ENCODE peak calls at places on chromosome 7, in four cellular contexts. One of them, this sample, is unnamed.

GRCh38 chr7:113374924-113375323 is 256.6 kb upstream of the SMIM30 start:
- DNase-seq in PC-9: no peak
- DNase-seq in choroid plexus epithelial cell: no peak
- DNase-seq in fibroblast of lung: no peak
- DNase-seq in this sample: no peak

GRCh38 chr7:129144834-129145668 is 544 bp downstream of the TSPAN33 start:
- DNase-seq in PC-9: no peak
- DNase-seq in choroid plexus epithelial cell: no peak
- DNase-seq in fibroblast of lung: no peak
- DNase-seq in this sample: no peak

GRCh38 chr7:120858299-120858636 is 324 bp upstream of the TSPAN12 start:
- DNase-seq in PC-9: no peak
- DNase-seq in choroid plexus epithelial cell: peak; percentile 30
- DNase-seq in fibroblast of lung: no peak
- DNase-seq in this sample: no peak

GRCh38 chr7:94510582-94511456 is 1.2 kb downstream of the CASD1 start:
- DNase-seq in PC-9: peak; percentile 53
- DNase-seq in choroid plexus epithelial cell: peak; percentile 12
- DNase-seq in fibroblast of lung: peak; percentile 30
- DNase-seq in this sample: peak; percentile 44

GRCh38 chr7:101923276-101923985 is 106.0 kb downstream of the CUX1 start:
- DNase-seq in PC-9: no peak
- DNase-seq in choroid plexus epithelial cell: no peak
- DNase-seq in fibroblast of lung: no peak
- DNase-seq in this sample: no peak

GRCh38 chr7:44286618-44287487 is 38.5 kb downstream of the CAMK2B start:
- DNase-seq in PC-9: no peak
- DNase-seq in choroid plexus epithelial cell: no peak
- DNase-seq in fibroblast of lung: no peak
- DNase-seq in this sample: no peak

GRCh38 chr7:108454674-108455523 is 1.3 kb downstream of the NRCAM start:
- DNase-seq in PC-9: peak; percentile 39
- DNase-seq in choroid plexus epithelial cell: peak; percentile 31
- DNase-seq in fibroblast of lung: peak; percentile 44
- DNase-seq in this sample: peak; percentile 57

GRCh38 chr7:102129636-102130370 is 156.9 kb upstream of the SH2B2 start:
- DNase-seq in PC-9: no peak
- DNase-seq in choroid plexus epithelial cell: peak; percentile 78
- DNase-seq in fibroblast of lung: no peak
- DNase-seq in this sample: no peak

GRCh38 chr7:47480576-47481538 is 101.1 kb downstream of the TNS3 start:
- DNase-seq in PC-9: no peak
- DNase-seq in choroid plexus epithelial cell: no peak
- DNase-seq in fibroblast of lung: no peak
- DNase-seq in this sample: no peak

GRCh38 chr7:90560730-90561129 is 35.4 kb upstream of the CDK14 start:
- DNase-seq in PC-9: no peak
- DNase-seq in choroid plexus epithelial cell: peak; percentile 12
- DNase-seq in fibroblast of lung: peak; percentile 69
- DNase-seq in this sample: no peak

DNA sequence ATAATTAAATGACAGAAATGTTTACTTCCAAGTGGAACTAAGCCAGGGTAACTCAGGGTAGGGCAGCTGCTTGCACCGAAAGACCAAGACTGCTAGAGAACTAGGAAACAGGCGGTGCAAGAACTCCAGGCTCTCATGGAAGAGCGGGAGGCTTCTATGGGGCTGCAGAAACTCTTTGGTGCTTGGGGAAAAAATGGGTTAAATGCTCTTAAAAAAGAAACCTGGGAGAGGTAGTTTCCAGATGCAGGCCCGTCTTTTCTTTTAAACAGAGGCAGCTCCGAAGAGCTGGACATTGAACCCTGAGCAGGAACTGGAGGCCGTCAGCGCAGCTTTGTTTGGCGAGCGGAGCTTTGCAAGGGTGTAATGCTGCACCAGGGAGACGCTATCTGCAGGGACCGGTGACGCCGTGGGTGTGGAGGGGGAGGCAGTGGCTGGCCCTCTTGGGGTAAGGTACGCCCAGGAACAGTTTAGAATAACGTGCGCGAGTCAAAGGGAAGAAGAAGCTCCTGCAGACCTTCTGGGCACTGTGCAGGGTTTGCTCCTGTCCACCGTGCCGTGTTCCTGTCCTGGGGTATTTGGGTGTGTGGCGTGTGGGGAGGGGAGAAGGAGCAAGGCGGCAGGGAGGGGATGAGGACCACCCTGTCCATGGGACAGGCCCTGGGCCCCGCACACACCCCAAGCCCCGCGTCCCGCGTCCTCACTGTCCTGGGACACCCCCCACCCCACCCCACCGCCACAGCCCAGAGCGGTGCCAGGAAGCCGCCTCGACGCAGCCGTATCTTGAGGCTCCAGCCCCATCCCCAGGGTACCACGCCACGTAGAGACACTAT is 59.0 kb downstream of the EGFR start:
- DNase-seq in PC-9: no peak
- DNase-seq in choroid plexus epithelial cell: no peak
- DNase-seq in fibroblast of lung: peak; percentile 40
- DNase-seq in this sample: no peak
- H3K4me3 ChIP-seq in PC-9: no peak overlapping the region
- H3K4me3 ChIP-seq in choroid plexus epithelial cell: no peak overlapping the region
- H3K4me3 ChIP-seq in fibroblast of lung: no peak overlapping the region
- H3K4me3 ChIP-seq in this sample: no peak overlapping the region

DNA sequence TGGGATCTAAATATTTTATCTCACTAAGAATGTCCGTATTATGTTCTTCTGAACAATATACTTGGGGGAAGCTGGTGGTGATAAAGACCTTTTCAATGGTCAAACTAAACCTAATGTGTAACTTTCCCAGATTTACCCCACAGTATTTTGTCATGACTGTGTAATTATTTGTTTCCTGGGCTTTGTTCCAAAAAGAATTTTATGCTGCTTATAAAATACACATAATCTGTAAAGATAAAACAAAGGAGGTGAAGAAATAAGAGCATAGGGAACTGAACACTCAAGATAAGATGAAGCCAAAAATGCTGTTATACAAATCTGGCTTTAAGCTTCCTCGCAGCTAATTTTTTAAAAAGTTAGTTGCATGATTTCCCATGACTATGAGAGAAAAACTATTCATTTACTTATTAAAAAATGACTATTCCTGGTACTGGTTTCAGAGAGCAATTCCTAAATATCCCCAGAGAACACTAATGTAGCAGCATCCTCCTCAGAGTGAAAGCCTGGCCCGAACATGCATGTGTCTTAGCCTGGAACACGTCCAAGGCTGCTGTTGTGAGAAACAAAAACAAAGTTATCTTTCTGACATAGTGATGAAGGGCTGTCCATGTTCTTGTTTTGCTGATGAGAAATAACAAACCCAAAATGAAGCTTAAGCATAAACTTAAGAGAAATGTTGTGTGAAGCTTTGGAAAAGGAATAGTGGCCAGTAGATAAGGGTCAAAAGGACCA is 33.9 kb downstream of the MALSU1 start:
- DNase-seq in PC-9: no peak
- DNase-seq in choroid plexus epithelial cell: peak; percentile 86
- DNase-seq in fibroblast of lung: peak; percentile 70
- DNase-seq in this sample: peak; percentile 82
- H3K4me3 ChIP-seq in PC-9: no peak overlapping the region
- H3K4me3 ChIP-seq in choroid plexus epithelial cell: no peak overlapping the region
- H3K4me3 ChIP-seq in fibroblast of lung: no peak overlapping the region
- H3K4me3 ChIP-seq in this sample: no peak overlapping the region

DNA sequence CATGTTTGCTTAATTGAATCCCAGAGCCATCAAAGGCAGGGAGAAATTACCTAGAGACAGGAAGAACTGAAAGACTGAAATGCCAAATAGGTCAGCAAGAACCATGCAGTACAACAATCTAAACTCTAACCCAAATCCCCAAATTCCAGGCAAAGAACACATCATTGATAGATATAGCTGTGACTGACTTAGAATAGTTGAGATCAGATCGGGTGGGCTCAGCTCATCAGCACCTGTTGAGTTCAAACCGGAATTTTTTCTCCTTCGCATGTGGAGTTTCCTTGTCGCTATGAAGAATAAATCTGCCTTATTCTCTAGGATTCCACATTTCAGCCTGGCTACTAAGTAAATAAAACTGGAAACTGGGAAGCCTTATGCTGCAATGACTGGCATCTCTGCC is 1.4 kb downstream of the ANKMY2 start:
- DNase-seq in PC-9: no peak
- DNase-seq in choroid plexus epithelial cell: no peak
- DNase-seq in fibroblast of lung: no peak
- DNase-seq in this sample: no peak
- H3K4me3 ChIP-seq in PC-9: peak overlapping the region; percentile 77
- H3K4me3 ChIP-seq in choroid plexus epithelial cell: peak overlapping the region; percentile 80
- H3K4me3 ChIP-seq in fibroblast of lung: peak overlapping the region; percentile 82
- H3K4me3 ChIP-seq in this sample: peak overlapping the region; percentile 98

GRCh38 chr7:100641463-100641859 is at the start of gene TFR2:
- DNase-seq in PC-9: no peak
- DNase-seq in choroid plexus epithelial cell: no peak
- DNase-seq in fibroblast of lung: no peak
- DNase-seq in this sample: no peak

GRCh38 chr7:100641860-100642533 is 645 bp upstream of the TFR2 start:
- DNase-seq in PC-9: no peak
- DNase-seq in choroid plexus epithelial cell: no peak
- DNase-seq in fibroblast of lung: no peak
- DNase-seq in this sample: no peak

GRCh38 chr7:100640438-100641410 is 628 bp downstream of the TFR2 start:
- DNase-seq in PC-9: no peak
- DNase-seq in choroid plexus epithelial cell: no peak
- DNase-seq in fibroblast of lung: no peak
- DNase-seq in this sample: no peak

GRCh38 chr7:100639995-100640394 is 1.4 kb downstream of the TFR2 start:
- DNase-seq in PC-9: no peak
- DNase-seq in choroid plexus epithelial cell: no peak
- DNase-seq in fibroblast of lung: no peak
- DNase-seq in this sample: no peak

GRCh38 chr7:100642534-100642907 is 1.2 kb upstream of the TFR2 start:
- DNase-seq in PC-9: peak; percentile 39
- DNase-seq in choroid plexus epithelial cell: no peak
- DNase-seq in fibroblast of lung: no peak
- DNase-seq in this sample: no peak
- H3K4me3 ChIP-seq in PC-9: no peak overlapping the region
- H3K4me3 ChIP-seq in choroid plexus epithelial cell: no peak overlapping the region
- H3K4me3 ChIP-seq in fibroblast of lung: no peak overlapping the region
- H3K4me3 ChIP-seq in this sample: no peak overlapping the region

DNA sequence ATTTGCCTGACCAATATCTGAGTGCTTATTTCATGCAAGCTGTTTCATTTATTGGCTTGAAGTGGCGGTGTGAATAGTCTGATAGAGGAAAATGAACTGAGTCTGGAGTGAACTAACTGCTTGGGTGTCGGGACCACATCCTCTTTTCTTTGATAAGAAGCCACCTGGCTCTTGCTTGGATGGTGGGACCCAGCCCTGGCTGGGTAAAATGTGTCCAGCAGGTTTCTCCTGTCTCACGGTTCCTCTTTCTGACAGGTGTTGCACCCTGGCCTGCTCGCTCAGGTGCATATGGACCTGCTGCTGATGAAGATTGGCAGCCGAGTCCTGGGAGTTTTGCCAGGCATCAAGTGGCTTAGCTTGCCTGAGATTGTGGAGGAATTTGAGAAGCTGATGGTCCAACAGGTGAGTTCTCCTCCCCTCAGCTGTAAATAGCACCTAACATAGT is 1.6 kb downstream of the ADCK2 start:
- DNase-seq in PC-9: no peak
- DNase-seq in choroid plexus epithelial cell: no peak
- DNase-seq in fibroblast of lung: no peak
- DNase-seq in this sample: no peak
- H3K4me3 ChIP-seq in PC-9: peak overlapping the region; percentile 79
- H3K4me3 ChIP-seq in choroid plexus epithelial cell: no peak overlapping the region
- H3K4me3 ChIP-seq in fibroblast of lung: no peak overlapping the region
- H3K4me3 ChIP-seq in this sample: no peak overlapping the region

This sample was measured in endothelial cell of umbilical vein.